ENCODE peak calls at places on chromosomes 2 and 18, in six cellular contexts. One of them, this sample, is unnamed.

GRCh38 chr2:54803783-54804758 is 80.6 kb downstream of the EML6 start:
- DNase-seq in right cardiac atrium: no peak
- DNase-seq in fibroblast of lung: no peak
- DNase-seq in tibial artery: no peak
- DNase-seq in ovary: no peak
- DNase-seq in OCI-LY7: no peak
- DNase-seq in this sample: no peak

GRCh38 chr2:222989431-222989830 is 62.6 kb upstream of the KCNE4 start:
- DNase-seq in tibial artery: no peak
- DNase-seq in OCI-LY7: no peak
- DNase-seq in right cardiac atrium: no peak
- DNase-seq in fibroblast of lung: no peak
- DNase-seq in ovary: no peak
- DNase-seq in this sample: no peak

GRCh38 chr18:23740105-23740830 is 51.0 kb downstream of the LAMA3 start:
- DNase-seq in ovary: no peak
- DNase-seq in right cardiac atrium: no peak
- DNase-seq in tibial artery: no peak
- DNase-seq in OCI-LY7: no peak
- DNase-seq in fibroblast of lung: peak
- DNase-seq in this sample: no peak

GRCh38 chr2:43455735-43456642 is 139.8 kb downstream of the THADA start:
- DNase-seq in fibroblast of lung: peak
- DNase-seq in tibial artery: no peak
- DNase-seq in right cardiac atrium: no peak
- DNase-seq in ovary: no peak
- DNase-seq in OCI-LY7: no peak
- DNase-seq in this sample: no peak

GRCh38 chr2:86000131-86000937 is 105.4 kb downstream of the POLR1A start:
- DNase-seq in tibial artery: peak
- DNase-seq in ovary: no peak
- DNase-seq in OCI-LY7: no peak
- DNase-seq in fibroblast of lung: no peak
- DNase-seq in right cardiac atrium: no peak
- DNase-seq in this sample: no peak

GRCh38 chr18:62616331-62616805 is 93.5 kb downstream of the ZCCHC2 start:
- DNase-seq in ovary: no peak
- DNase-seq in right cardiac atrium: peak
- DNase-seq in OCI-LY7: no peak
- DNase-seq in tibial artery: no peak
- DNase-seq in fibroblast of lung: no peak
- DNase-seq in this sample: no peak

GRCh38 chr2:38178142-38178541 is 102.2 kb upstream of the CYP1B1 start:
- DNase-seq in OCI-LY7: no peak
- DNase-seq in right cardiac atrium: peak
- DNase-seq in fibroblast of lung: peak
- DNase-seq in ovary: no peak
- DNase-seq in tibial artery: peak
- DNase-seq in this sample: peak

GRCh38 chr2:174336403-174337336 is 1.9 kb downstream of the SP9 start:
- DNase-seq in tibial artery: no peak
- DNase-seq in OCI-LY7: peak
- DNase-seq in right cardiac atrium: no peak
- DNase-seq in fibroblast of lung: no peak
- DNase-seq in ovary: no peak
- DNase-seq in this sample: no peak

GRCh38 chr2:43220982-43221659 is 5.3 kb downstream of the ZFP36L2 start:
- DNase-seq in right cardiac atrium: peak
- DNase-seq in fibroblast of lung: peak
- DNase-seq in tibial artery: peak
- DNase-seq in ovary: peak
- DNase-seq in OCI-LY7: peak
- DNase-seq in this sample: no peak

GRCh38 chr2:64234785-64235184 is 90.6 kb upstream of the PELI1 start:
- DNase-seq in right cardiac atrium: no peak
- DNase-seq in fibroblast of lung: no peak
- DNase-seq in tibial artery: no peak
- DNase-seq in ovary: no peak
- DNase-seq in OCI-LY7: no peak
- DNase-seq in this sample: no peak

GRCh38 chr2:147588191-147588590 is 256.6 kb upstream of the ACVR2A start:
- DNase-seq in ovary: no peak
- DNase-seq in tibial artery: no peak
- DNase-seq in right cardiac atrium: no peak
- DNase-seq in OCI-LY7: no peak
- DNase-seq in fibroblast of lung: peak
- DNase-seq in this sample: no peak

GRCh38 chr2:109644571-109645275 is 30.6 kb downstream of the SOWAHC start:
- DNase-seq in ovary: no peak
- DNase-seq in fibroblast of lung: no peak
- DNase-seq in tibial artery: peak
- DNase-seq in right cardiac atrium: peak
- DNase-seq in OCI-LY7: no peak
- DNase-seq in this sample: no peak

GRCh38 chr18:74541703-74542555 is 7.6 kb downstream of the CNDP1 start:
- DNase-seq in tibial artery: no peak
- DNase-seq in right cardiac atrium: no peak
- DNase-seq in ovary: no peak
- DNase-seq in OCI-LY7: no peak
- DNase-seq in fibroblast of lung: no peak
- DNase-seq in this sample: no peak

GRCh38 chr2:141911485-141912066 is 219.2 kb downstream of the LRP1B start:
- DNase-seq in ovary: no peak
- DNase-seq in tibial artery: no peak
- DNase-seq in OCI-LY7: peak
- DNase-seq in right cardiac atrium: no peak
- DNase-seq in fibroblast of lung: peak
- DNase-seq in this sample: no peak

GRCh38 chr18:12741351-12741750 is 38.5 kb downstream of the PSMG2 start:
- DNase-seq in right cardiac atrium: no peak
- DNase-seq in tibial artery: no peak
- DNase-seq in fibroblast of lung: peak
- DNase-seq in OCI-LY7: no peak
- DNase-seq in ovary: no peak
- DNase-seq in this sample: no peak

GRCh38 chr2:44902178-44902577 is 39.3 kb upstream of the SIX3 start:
- DNase-seq in ovary: no peak
- DNase-seq in OCI-LY7: no peak
- DNase-seq in fibroblast of lung: no peak
- DNase-seq in tibial artery: no peak
- DNase-seq in right cardiac atrium: no peak
- DNase-seq in this sample: no peak

GRCh38 chr2:68366083-68366560 is 1.0 kb downstream of the PLEK start:
- DNase-seq in right cardiac atrium: no peak
- DNase-seq in tibial artery: no peak
- DNase-seq in OCI-LY7: peak
- DNase-seq in ovary: no peak
- DNase-seq in fibroblast of lung: no peak
- DNase-seq in this sample: no peak

GRCh38 chr2:119914266-119914665 is 98.6 kb upstream of the EPB41L5 start:
- DNase-seq in ovary: no peak
- DNase-seq in tibial artery: no peak
- DNase-seq in right cardiac atrium: no peak
- DNase-seq in fibroblast of lung: no peak
- DNase-seq in OCI-LY7: no peak
- DNase-seq in this sample: no peak

GRCh38 chr2:150526006-150526405 is 38.5 kb upstream of the RND3 start:
- DNase-seq in right cardiac atrium: no peak
- DNase-seq in tibial artery: no peak
- DNase-seq in fibroblast of lung: no peak
- DNase-seq in OCI-LY7: no peak
- DNase-seq in ovary: no peak
- DNase-seq in this sample: no peak

GRCh38 chr2:150526827-150527226 is 39.4 kb upstream of the RND3 start:
- DNase-seq in tibial artery: no peak
- DNase-seq in fibroblast of lung: peak
- DNase-seq in ovary: no peak
- DNase-seq in OCI-LY7: no peak
- DNase-seq in right cardiac atrium: no peak
- DNase-seq in this sample: no peak

GRCh38 chr2:150530168-150530567 is 42.7 kb upstream of the RND3 start:
- DNase-seq in right cardiac atrium: no peak
- DNase-seq in ovary: no peak
- DNase-seq in fibroblast of lung: no peak
- DNase-seq in tibial artery: no peak
- DNase-seq in OCI-LY7: no peak
- DNase-seq in this sample: no peak

GRCh38 chr2:150531626-150532419 is 44.4 kb upstream of the RND3 start:
- DNase-seq in tibial artery: no peak
- DNase-seq in OCI-LY7: no peak
- DNase-seq in fibroblast of lung: no peak
- DNase-seq in right cardiac atrium: no peak
- DNase-seq in ovary: no peak
- DNase-seq in this sample: no peak

DNA sequence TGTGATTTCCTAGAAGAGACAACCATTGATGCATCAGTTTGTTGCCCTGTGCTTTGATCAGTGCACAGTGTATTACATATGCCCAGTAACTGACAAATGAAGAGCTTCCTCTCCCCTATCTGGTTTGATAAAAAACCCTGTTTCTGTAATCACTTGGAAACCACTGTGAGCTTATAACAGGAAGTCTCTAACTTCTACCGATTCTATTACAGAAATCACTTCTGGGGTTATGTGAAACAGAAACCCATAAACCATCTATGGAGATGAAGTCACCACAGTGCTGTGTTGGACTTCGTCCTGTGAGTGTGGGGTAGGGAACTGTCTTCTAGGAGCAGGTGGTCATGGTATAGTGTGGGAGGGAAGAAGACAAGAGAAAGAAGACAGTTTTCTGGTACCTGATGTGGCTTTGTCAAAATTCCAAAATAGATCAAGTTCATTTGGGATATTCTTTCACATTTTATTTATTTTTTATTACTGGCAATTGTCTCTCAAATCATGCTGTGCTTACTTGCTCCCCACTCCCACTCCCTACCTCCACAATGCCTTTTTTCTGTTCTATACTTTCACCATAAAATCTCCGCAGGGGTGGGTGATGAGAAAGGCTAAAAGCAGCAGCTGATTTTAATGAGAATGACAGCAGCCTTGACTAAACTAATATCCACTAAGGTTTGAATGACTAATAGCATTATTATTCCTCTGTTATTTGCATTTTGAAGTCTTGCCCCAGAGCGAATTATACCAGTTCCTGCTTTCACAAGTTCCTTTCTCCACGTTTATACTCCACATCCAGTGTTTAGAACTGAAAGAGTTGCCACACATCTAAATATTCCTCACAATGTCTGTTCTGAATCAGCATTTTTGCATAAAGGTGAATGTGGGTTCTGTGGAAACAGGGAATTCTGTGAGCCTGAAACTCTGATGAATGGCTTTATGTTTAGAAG is 41.7 kb upstream of the RND3 start:
- DNase-seq in fibroblast of lung: peak
- DNase-seq in right cardiac atrium: no peak
- DNase-seq in OCI-LY7: no peak
- DNase-seq in ovary: no peak
- DNase-seq in tibial artery: no peak
- DNase-seq in this sample: no peak
- H3K27ac ChIP-seq in fibroblast of lung: peak
- H3K27ac ChIP-seq in right cardiac atrium: no peak
- H3K27ac ChIP-seq in OCI-LY7: no peak
- H3K27ac ChIP-seq in ovary: no peak
- H3K27ac ChIP-seq in tibial artery: no peak
- H3K27ac ChIP-seq in this sample: no peak

GRCh38 chr2:200616656-200617055 is 30.8 kb downstream of the AOX1 start:
- DNase-seq in fibroblast of lung: peak
- DNase-seq in OCI-LY7: no peak
- DNase-seq in right cardiac atrium: no peak
- DNase-seq in tibial artery: no peak
- DNase-seq in ovary: no peak
- DNase-seq in this sample: no peak

GRCh38 chr2:200614249-200614648 is 28.4 kb downstream of the AOX1 start:
- DNase-seq in ovary: no peak
- DNase-seq in fibroblast of lung: no peak
- DNase-seq in tibial artery: no peak
- DNase-seq in OCI-LY7: no peak
- DNase-seq in right cardiac atrium: no peak
- DNase-seq in this sample: no peak

GRCh38 chr2:200616193-200616592 is 30.4 kb downstream of the AOX1 start:
- DNase-seq in right cardiac atrium: no peak
- DNase-seq in fibroblast of lung: no peak
- DNase-seq in tibial artery: no peak
- DNase-seq in ovary: peak
- DNase-seq in OCI-LY7: no peak
- DNase-seq in this sample: no peak

GRCh38 chr2:200615247-200615646 is 29.4 kb downstream of the AOX1 start:
- DNase-seq in right cardiac atrium: no peak
- DNase-seq in ovary: no peak
- DNase-seq in fibroblast of lung: peak
- DNase-seq in OCI-LY7: no peak
- DNase-seq in tibial artery: no peak
- DNase-seq in this sample: no peak

GRCh38 chr2:200613692-200614091 is 27.9 kb downstream of the AOX1 start:
- DNase-seq in tibial artery: no peak
- DNase-seq in fibroblast of lung: no peak
- DNase-seq in right cardiac atrium: no peak
- DNase-seq in OCI-LY7: no peak
- DNase-seq in ovary: no peak
- DNase-seq in this sample: no peak
- H3K27ac ChIP-seq in tibial artery: no peak
- H3K27ac ChIP-seq in fibroblast of lung: no peak
- H3K27ac ChIP-seq in right cardiac atrium: no peak
- H3K27ac ChIP-seq in OCI-LY7: no peak
- H3K27ac ChIP-seq in ovary: no peak
- H3K27ac ChIP-seq in this sample: no peak

GRCh38 chr2:158488442-158489216 is 31.9 kb downstream of the PKP4 start:
- DNase-seq in OCI-LY7: peak
- DNase-seq in ovary: no peak
- DNase-seq in right cardiac atrium: no peak
- DNase-seq in fibroblast of lung: peak
- DNase-seq in tibial artery: no peak
- DNase-seq in this sample: no peak

GRCh38 chr2:158484892-158485556 is 28.3 kb downstream of the PKP4 start:
- DNase-seq in tibial artery: no peak
- DNase-seq in ovary: no peak
- DNase-seq in right cardiac atrium: no peak
- DNase-seq in fibroblast of lung: no peak
- DNase-seq in OCI-LY7: no peak
- DNase-seq in this sample: no peak

GRCh38 chr2:158487419-158487818 is 30.7 kb downstream of the PKP4 start:
- DNase-seq in OCI-LY7: no peak
- DNase-seq in ovary: no peak
- DNase-seq in tibial artery: no peak
- DNase-seq in right cardiac atrium: no peak
- DNase-seq in fibroblast of lung: peak
- DNase-seq in this sample: no peak

GRCh38 chr2:158486970-158487325 is 30.2 kb downstream of the PKP4 start:
- DNase-seq in OCI-LY7: no peak
- DNase-seq in right cardiac atrium: no peak
- DNase-seq in tibial artery: no peak
- DNase-seq in fibroblast of lung: no peak
- DNase-seq in ovary: no peak
- DNase-seq in this sample: no peak

GRCh38 chr2:158486150-158486969 is 29.6 kb downstream of the PKP4 start:
- DNase-seq in ovary: no peak
- DNase-seq in fibroblast of lung: no peak
- DNase-seq in tibial artery: no peak
- DNase-seq in OCI-LY7: no peak
- DNase-seq in right cardiac atrium: no peak
- DNase-seq in this sample: no peak
- H3K27ac ChIP-seq in ovary: no peak
- H3K27ac ChIP-seq in fibroblast of lung: no peak
- H3K27ac ChIP-seq in tibial artery: no peak
- H3K27ac ChIP-seq in OCI-LY7: no peak
- H3K27ac ChIP-seq in right cardiac atrium: no peak
- H3K27ac ChIP-seq in this sample: no peak

GRCh38 chr2:128788636-128789220 is 470.1 kb upstream of the HS6ST1 start:
- DNase-seq in tibial artery: no peak
- DNase-seq in fibroblast of lung: no peak
- DNase-seq in OCI-LY7: no peak
- DNase-seq in right cardiac atrium: no peak
- DNase-seq in ovary: no peak
- DNase-seq in this sample: no peak
- H3K27ac ChIP-seq in tibial artery: no peak
- H3K27ac ChIP-seq in fibroblast of lung: no peak
- H3K27ac ChIP-seq in OCI-LY7: no peak
- H3K27ac ChIP-seq in right cardiac atrium: no peak
- H3K27ac ChIP-seq in ovary: no peak
- H3K27ac ChIP-seq in this sample: no peak